ENCODE peak calls at places on chromosomes 13 and 19, in four cellular contexts. One of them, this sample, is unnamed.

GRCh38 chr13:80798576-80799133 is 457.7 kb upstream of the SPRY2 start:
- DNase-seq in transverse colon: no peak
- DNase-seq in H1: no peak
- DNase-seq in breast epithelium: no peak
- DNase-seq in this sample: no peak

GRCh38 chr13:51047434-51048165 is 63.5 kb downstream of the C13orf42 start:
- DNase-seq in transverse colon: no peak
- DNase-seq in H1: no peak
- DNase-seq in breast epithelium: no peak
- DNase-seq in this sample: peak; percentile 19

GRCh38 chr13:39269411-39269810 is 231.2 kb downstream of the NHLRC3 start:
- DNase-seq in transverse colon: no peak
- DNase-seq in H1: no peak
- DNase-seq in breast epithelium: no peak
- DNase-seq in this sample: no peak

GRCh38 chr13:48431987-48432615 is 19.2 kb upstream of the LPAR6 start:
- DNase-seq in transverse colon: no peak
- DNase-seq in H1: no peak
- DNase-seq in breast epithelium: no peak
- DNase-seq in this sample: no peak

GRCh38 chr13:54758795-54759194 is 1730.2 kb downstream of the OLFM4 start:
- DNase-seq in transverse colon: no peak
- DNase-seq in H1: no peak
- DNase-seq in breast epithelium: no peak
- DNase-seq in this sample: no peak

GRCh38 chr19:44604241-44604640 is 9.1 kb upstream of the IGSF23 start:
- DNase-seq in transverse colon: no peak
- DNase-seq in H1: no peak
- DNase-seq in breast epithelium: no peak
- DNase-seq in this sample: no peak

GRCh38 chr13:25770601-25771000 is 281.2 kb downstream of the SHISA2 start:
- DNase-seq in transverse colon: no peak
- DNase-seq in H1: no peak
- DNase-seq in breast epithelium: no peak
- DNase-seq in this sample: no peak

GRCh38 chr19:1981253-1981652 is 34.3 kb downstream of the BTBD2 start:
- DNase-seq in transverse colon: no peak
- DNase-seq in H1: no peak
- DNase-seq in breast epithelium: no peak
- DNase-seq in this sample: no peak

GRCh38 chr13:40060318-40061007 is 405.0 kb downstream of the COG6 start:
- DNase-seq in transverse colon: no peak
- DNase-seq in H1: no peak
- DNase-seq in breast epithelium: peak; percentile 89
- DNase-seq in this sample: no peak

GRCh38 chr19:48633148-48634035 is 3.8 kb downstream of the DBP start:
- DNase-seq in transverse colon: peak; percentile 70
- DNase-seq in H1: no peak
- DNase-seq in breast epithelium: no peak
- DNase-seq in this sample: no peak

GRCh38 chr13:23467048-23467931 is 33.8 kb upstream of the SACS start:
- DNase-seq in transverse colon: no peak
- DNase-seq in H1: no peak
- DNase-seq in breast epithelium: no peak
- DNase-seq in this sample: no peak

GRCh38 chr19:10237702-10238101 is 6.6 kb upstream of the S1PR2 start:
- DNase-seq in transverse colon: no peak
- DNase-seq in H1: no peak
- DNase-seq in breast epithelium: no peak
- DNase-seq in this sample: no peak

GRCh38 chr13:31322025-31322424 is 122.2 kb downstream of the B3GLCT start:
- DNase-seq in transverse colon: no peak
- DNase-seq in H1: no peak
- DNase-seq in breast epithelium: no peak
- DNase-seq in this sample: no peak

GRCh38 chr19:49614096-49614857 is 23.3 kb downstream of the PRR12 start:
- DNase-seq in transverse colon: no peak
- DNase-seq in H1: no peak
- DNase-seq in breast epithelium: no peak
- DNase-seq in this sample: no peak

GRCh38 chr19:57560049-57560491 is 407 bp upstream of the ZNF550 start:
- DNase-seq in transverse colon: no peak
- DNase-seq in H1: no peak
- DNase-seq in breast epithelium: peak; percentile 17
- DNase-seq in this sample: no peak

GRCh38 chr19:19276386-19276785 is 3.3 kb upstream of the TM6SF2 start:
- DNase-seq in transverse colon: no peak
- DNase-seq in H1: no peak
- DNase-seq in breast epithelium: no peak
- DNase-seq in this sample: no peak

GRCh38 chr19:21608571-21608970 is 103.2 kb downstream of the ZNF429 start:
- DNase-seq in transverse colon: no peak
- DNase-seq in H1: no peak
- DNase-seq in breast epithelium: no peak
- DNase-seq in this sample: no peak

GRCh38 chr13:27012482-27013197 is 159.0 kb downstream of the USP12 start:
- DNase-seq in transverse colon: no peak
- DNase-seq in H1: no peak
- DNase-seq in breast epithelium: no peak
- DNase-seq in this sample: no peak

DNA sequence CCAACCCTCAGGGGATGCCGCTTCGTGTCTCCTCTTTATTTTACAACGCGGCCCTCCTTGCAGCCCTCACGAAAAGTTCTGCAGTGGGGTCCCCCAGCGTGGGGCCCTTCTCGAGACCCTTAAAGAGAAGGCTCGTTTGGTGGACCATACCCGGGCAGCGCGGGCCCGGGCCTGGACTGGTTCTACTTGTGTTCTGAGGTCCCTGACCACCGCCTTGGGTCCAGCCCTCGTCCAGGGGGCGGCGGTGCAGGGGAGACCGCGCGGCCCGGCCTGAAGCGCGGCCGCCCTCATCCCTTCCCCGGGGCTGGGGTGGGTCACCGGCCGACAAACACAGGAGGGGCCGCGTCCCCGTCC is 400 bp upstream of the SERP2 start:
- DNase-seq in transverse colon: no peak
- DNase-seq in H1: no peak
- DNase-seq in breast epithelium: no peak
- DNase-seq in this sample: no peak
- H3K4me3 ChIP-seq in transverse colon: peak overlapping the region; percentile 56
- H3K4me3 ChIP-seq in H1: peak overlapping the region; percentile 55
- H3K4me3 ChIP-seq in breast epithelium: peak overlapping the region; percentile 94
- H3K4me3 ChIP-seq in this sample: no peak overlapping the region

DNA sequence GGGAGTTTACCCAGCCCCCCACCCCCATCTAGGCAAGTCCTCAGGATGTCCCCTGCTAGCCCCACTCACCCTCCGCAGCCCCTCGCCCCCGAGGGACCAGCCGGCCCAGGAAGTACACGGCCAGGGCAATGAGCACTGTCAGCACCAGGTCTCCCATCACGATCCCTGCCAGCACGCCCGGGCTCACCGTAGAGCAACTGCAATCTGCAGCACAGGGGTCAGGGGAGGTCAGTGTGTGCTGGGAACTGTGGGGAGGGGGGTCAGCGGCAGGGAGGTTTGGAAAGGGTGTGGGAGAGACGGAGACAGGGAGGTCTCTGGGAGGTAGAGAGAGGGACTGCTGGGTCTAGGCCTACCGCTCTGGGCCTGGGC is 734 bp downstream of the TYROBP start:
- DNase-seq in transverse colon: no peak
- DNase-seq in H1: no peak
- DNase-seq in breast epithelium: no peak
- DNase-seq in this sample: no peak
- H3K4me3 ChIP-seq in transverse colon: no peak overlapping the region
- H3K4me3 ChIP-seq in H1: no peak overlapping the region
- H3K4me3 ChIP-seq in breast epithelium: peak overlapping the region; percentile 37
- H3K4me3 ChIP-seq in this sample: no peak overlapping the region

GRCh38 chr19:54937926-54938325 is 9.4 kb downstream of the NLRP7 start:
- DNase-seq in transverse colon: peak; percentile 8
- DNase-seq in H1: no peak
- DNase-seq in breast epithelium: no peak
- DNase-seq in this sample: no peak
- H3K4me3 ChIP-seq in transverse colon: no peak overlapping the region
- H3K4me3 ChIP-seq in H1: no peak overlapping the region
- H3K4me3 ChIP-seq in breast epithelium: no peak overlapping the region
- H3K4me3 ChIP-seq in this sample: no peak overlapping the region

GRCh38 chr13:110702591-110703526 is 3.1 kb downstream of the CARS2 start:
- DNase-seq in transverse colon: no peak
- DNase-seq in H1: no peak
- DNase-seq in breast epithelium: no peak
- DNase-seq in this sample: no peak
- H3K4me3 ChIP-seq in transverse colon: no peak overlapping the region
- H3K4me3 ChIP-seq in H1: no peak overlapping the region
- H3K4me3 ChIP-seq in breast epithelium: no peak overlapping the region
- H3K4me3 ChIP-seq in this sample: no peak overlapping the region

DNA sequence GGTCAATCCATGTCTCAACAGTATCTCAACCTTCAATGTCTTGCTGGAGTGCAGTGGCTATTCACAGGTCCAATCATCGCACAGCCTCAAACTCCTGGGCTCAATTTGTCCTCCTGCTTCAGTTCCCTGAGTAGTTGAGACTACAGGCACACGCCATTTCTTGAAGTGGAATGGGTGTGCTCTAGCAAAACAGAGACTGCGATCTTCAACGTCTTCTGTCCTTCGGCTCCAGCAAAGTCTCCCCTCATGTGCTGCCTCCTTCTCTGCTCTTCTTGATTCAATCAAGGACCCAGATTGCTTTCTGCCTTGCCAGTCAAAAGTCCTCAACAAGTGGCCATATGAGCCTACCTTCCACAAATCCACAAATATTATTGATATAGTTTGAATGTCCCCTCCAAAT is 466.7 kb upstream of the MIR17HG start:
- DNase-seq in transverse colon: no peak
- DNase-seq in H1: no peak
- DNase-seq in breast epithelium: no peak
- DNase-seq in this sample: no peak
- H3K4me3 ChIP-seq in transverse colon: no peak overlapping the region
- H3K4me3 ChIP-seq in H1: no peak overlapping the region
- H3K4me3 ChIP-seq in breast epithelium: no peak overlapping the region
- H3K4me3 ChIP-seq in this sample: no peak overlapping the region

DNA sequence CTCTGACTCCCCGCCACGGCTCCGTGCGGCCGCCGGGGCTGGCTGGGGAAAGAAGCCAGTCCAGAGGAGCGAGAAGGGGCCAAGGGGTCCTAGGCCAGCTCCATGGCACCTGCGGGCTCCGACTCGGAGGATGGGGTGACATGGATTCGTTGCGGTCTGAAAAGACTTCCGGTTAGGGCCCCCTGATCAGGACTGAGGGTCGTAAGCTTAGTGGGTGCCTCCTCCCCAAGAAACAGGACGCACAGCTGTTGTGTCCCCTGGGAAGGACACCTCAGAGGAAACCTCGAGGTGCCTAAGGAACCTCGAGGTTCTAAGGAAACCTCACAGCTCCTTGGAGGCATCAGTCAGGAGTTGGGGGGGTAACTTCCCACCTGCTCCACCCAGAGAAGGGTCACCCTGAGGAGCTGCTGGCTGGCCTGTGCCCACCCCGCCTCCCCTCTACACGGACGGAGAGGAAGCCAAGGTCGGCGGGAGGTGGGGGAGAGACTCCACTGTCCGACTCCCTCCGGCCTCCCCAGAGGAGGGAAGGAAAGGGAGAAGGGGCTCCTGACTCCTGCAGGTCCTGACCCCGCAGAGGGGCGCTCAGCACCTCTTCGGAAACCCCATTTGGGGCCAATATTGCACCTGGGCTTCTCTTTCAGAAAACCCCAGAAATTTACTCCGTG is 845 bp downstream of the ATP12A start:
- DNase-seq in transverse colon: no peak
- DNase-seq in H1: no peak
- DNase-seq in breast epithelium: no peak
- DNase-seq in this sample: no peak
- H3K4me3 ChIP-seq in transverse colon: peak overlapping the region; percentile 40
- H3K4me3 ChIP-seq in H1: peak overlapping the region; percentile 51
- H3K4me3 ChIP-seq in breast epithelium: peak overlapping the region; percentile 66
- H3K4me3 ChIP-seq in this sample: no peak overlapping the region

GRCh38 chr19:30570194-30570593 is 198.0 kb downstream of the ZNF536 start:
- DNase-seq in transverse colon: no peak
- DNase-seq in H1: no peak
- DNase-seq in breast epithelium: no peak
- DNase-seq in this sample: no peak
- H3K4me3 ChIP-seq in transverse colon: no peak overlapping the region
- H3K4me3 ChIP-seq in H1: no peak overlapping the region
- H3K4me3 ChIP-seq in breast epithelium: no peak overlapping the region
- H3K4me3 ChIP-seq in this sample: no peak overlapping the region

DNA sequence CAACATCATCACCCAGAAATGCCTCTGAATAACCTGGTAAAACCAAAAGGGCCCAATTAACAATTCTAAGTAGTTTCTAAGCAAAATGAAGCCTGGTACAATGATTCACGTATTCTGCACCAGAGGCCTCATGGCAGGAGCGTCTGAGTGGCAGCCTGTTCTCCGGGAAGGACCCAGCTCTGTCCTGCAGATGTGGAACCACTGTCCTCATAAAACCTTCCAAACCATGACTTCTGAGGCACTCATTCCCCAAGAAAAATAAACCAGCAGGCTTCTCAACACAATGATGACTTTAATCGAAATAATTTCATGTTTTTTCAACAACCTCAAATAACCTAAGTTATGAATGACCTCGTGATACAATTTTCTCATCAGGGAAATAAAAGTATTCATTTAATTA is 89.9 kb downstream of the STK24 start:
- DNase-seq in transverse colon: no peak
- DNase-seq in H1: no peak
- DNase-seq in breast epithelium: no peak
- DNase-seq in this sample: no peak
- H3K4me3 ChIP-seq in transverse colon: no peak overlapping the region
- H3K4me3 ChIP-seq in H1: no peak overlapping the region
- H3K4me3 ChIP-seq in breast epithelium: no peak overlapping the region
- H3K4me3 ChIP-seq in this sample: no peak overlapping the region

This sample was measured in Jurkat, Clone E6-1.